ENCODE peak calls at places on chromosomes 5 and 9, in five cellular contexts. I, E, Z, H and N are unnamed samples.

GRCh38 chr9:92983984-92984589 is 36.8 kb downstream of the FGD3 start:
- DNase-seq in I (no peak), E (no peak), Z (no peak), H (peak), N (no peak)

GRCh38 chr9:101485873-101486692 is 47.6 kb upstream of the RNF20 start:
- DNase-seq in I (peak), E (peak), Z (no peak), H (peak), N (peak)

GRCh38 chr5:90518666-90519065 is 10.7 kb downstream of the LYSMD3 start:
- DNase-seq in I (no peak), E (no peak), Z (no peak), H (no peak), N (no peak)

GRCh38 chr9:113463418-113464285 is at the start of gene RGS3:
- DNase-seq in I (peak), E (peak), Z (no peak), H (peak), N (peak)

GRCh38 chr5:73673161-73673591 is 47.2 kb downstream of the ARHGEF28 start:
- DNase-seq in I (no peak), E (no peak), Z (peak), H (no peak), N (no peak)

GRCh38 chr9:122961139-122961538 is 20.3 kb downstream of the RABGAP1 start:
- DNase-seq in I (no peak), E (no peak), Z (no peak), H (no peak), N (no peak)

GRCh38 chr5:152332696-152333095 is 72.4 kb downstream of the NMUR2 start:
- DNase-seq in I (no peak), E (peak), Z (no peak), H (no peak), N (no peak)

GRCh38 chr5:151870820-151871219 is 53.8 kb downstream of the GLRA1 start:
- DNase-seq in I (no peak), E (no peak), Z (no peak), H (no peak), N (no peak)

GRCh38 chr9:89603629-89604462 is 966 bp upstream of the GADD45G start:
- DNase-seq in I (peak), E (peak), Z (peak), H (no peak), N (peak)

GRCh38 chr5:59724482-59725392 is 168.8 kb downstream of the PDE4D start:
- DNase-seq in I (no peak), E (no peak), Z (peak), H (peak), N (no peak)

GRCh38 chr5:132483661-132484385 is 6.8 kb downstream of the IRF1 start:
- DNase-seq in I (no peak), E (no peak), Z (no peak), H (no peak), N (no peak)

GRCh38 chr5:107085572-107085971 is 585.2 kb downstream of the EFNA5 start:
- DNase-seq in I (no peak), E (no peak), Z (no peak), H (no peak), N (no peak)

GRCh38 chr5:92265804-92266203 is 882.7 kb upstream of the ARRDC3 start:
- DNase-seq in I (no peak), E (no peak), Z (no peak), H (no peak), N (no peak)

GRCh38 chr5:57128325-57128724 is 45.5 kb upstream of the GPBP1 start:
- DNase-seq in I (no peak), E (no peak), Z (no peak), H (no peak), N (no peak)

GRCh38 chr5:120405923-120406322 is 58.2 kb upstream of the PRR16 start:
- DNase-seq in I (no peak), E (no peak), Z (no peak), H (no peak), N (no peak)

GRCh38 chr5:79578876-79579275 is 33.4 kb upstream of the TENT2 start:
- DNase-seq in I (no peak), E (no peak), Z (no peak), H (no peak), N (no peak)

GRCh38 chr5:93076096-93076495 is 504.9 kb downstream of the NR2F1-AS1 start:
- DNase-seq in I (no peak), E (no peak), Z (no peak), H (no peak), N (no peak)

GRCh38 chr9:135251996-135252760 is 164.7 kb downstream of the OLFM1 start:
- DNase-seq in I (peak), E (no peak), Z (no peak), H (no peak), N (peak)

GRCh38 chr9:127960410-127961165 is 20.2 kb downstream of the EEIG1 start:
- DNase-seq in I (no peak), E (no peak), Z (no peak), H (no peak), N (no peak)

GRCh38 chr5:31757813-31758212 is 118.9 kb downstream of the PDZD2 start:
- DNase-seq in I (no peak), E (no peak), Z (no peak), H (no peak), N (no peak)

GRCh38 chr5:20974423-20974822 is 986.4 kb upstream of the CDH18 start:
- DNase-seq in I (no peak), E (no peak), Z (no peak), H (no peak), N (no peak)

GRCh38 chr5:37846786-37847310 is 7.0 kb upstream of the GDNF start:
- DNase-seq in I (no peak), E (no peak), Z (no peak), H (no peak), N (no peak)

GRCh38 chr9:134597041-134597913 is 44.3 kb upstream of the COL5A1 start:
- DNase-seq in I (no peak), E (peak), Z (no peak), H (no peak), N (no peak)

DNA sequence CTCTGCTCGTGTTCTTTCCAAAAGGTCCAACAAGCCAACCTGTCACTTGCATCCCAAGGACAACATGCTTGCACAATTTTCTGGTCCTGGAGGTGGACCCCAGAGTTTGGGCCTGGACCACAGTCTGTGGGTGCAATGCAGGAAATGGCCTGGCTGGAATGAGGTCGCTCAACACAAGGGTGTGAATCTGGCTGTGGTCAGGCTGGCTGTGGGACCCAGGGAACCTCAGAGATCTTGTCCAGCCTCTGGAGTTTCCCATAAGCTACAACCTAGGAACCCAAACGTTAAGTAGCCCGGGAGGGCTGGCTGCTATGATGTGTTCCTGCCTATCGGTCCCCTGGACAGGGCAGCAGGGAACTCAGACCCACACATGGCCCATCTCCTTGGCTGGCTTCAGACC is 15.4 kb downstream of the TBC1D9B start:
- DNase-seq in I (no peak), E (peak), Z (no peak), H (no peak), N (no peak)
- H3K27ac ChIP-seq in I (no peak), E (no peak), Z (no peak), H (no peak), N (no peak)

DNA sequence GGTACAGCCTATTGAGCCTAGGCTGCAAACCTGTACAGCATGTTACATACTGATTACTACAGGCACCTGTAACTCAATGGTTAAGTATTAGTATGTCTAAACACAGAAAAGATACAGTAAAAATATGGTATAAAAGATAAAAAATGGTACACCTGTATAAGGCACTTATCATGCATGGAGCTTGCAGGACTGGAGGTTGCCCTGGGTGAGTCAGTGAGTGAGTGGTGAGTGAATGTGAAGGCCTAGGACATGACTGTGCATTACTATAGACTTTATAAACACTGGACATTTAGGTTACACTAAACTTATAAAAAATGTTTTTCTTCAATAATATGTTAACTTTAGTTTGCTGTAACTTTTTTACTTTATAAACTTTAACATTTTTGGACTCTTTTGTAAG is 171.3 kb downstream of the SLC28A3 start:
- DNase-seq in I (no peak), E (no peak), Z (no peak), H (no peak), N (no peak)
- H3K27ac ChIP-seq in I (peak), E (no peak), Z (no peak), H (no peak), N (no peak)

DNA sequence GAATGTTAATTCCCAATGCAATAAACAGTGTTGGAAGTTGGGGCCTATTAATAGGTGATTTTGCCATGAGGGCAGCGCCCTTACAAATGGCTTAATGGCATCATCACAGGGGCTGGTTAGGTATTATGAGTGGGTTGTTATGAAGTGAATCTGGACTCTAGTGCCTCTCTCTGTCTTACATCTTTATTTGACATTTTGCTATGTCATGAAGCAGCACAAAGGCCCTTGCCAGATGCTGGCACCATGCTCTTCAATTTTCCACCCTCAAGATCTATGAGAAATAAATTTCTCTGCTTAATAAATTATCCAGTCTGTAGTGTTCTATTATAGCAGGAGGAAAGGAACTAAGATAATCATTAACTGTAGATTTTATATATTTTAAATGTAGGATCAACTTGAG is 1098.7 kb upstream of the NUDT12 start:
- DNase-seq in I (no peak), E (no peak), Z (no peak), H (no peak), N (no peak)
- H3K27ac ChIP-seq in I (no peak), E (no peak), Z (no peak), H (no peak), N (no peak)

DNA sequence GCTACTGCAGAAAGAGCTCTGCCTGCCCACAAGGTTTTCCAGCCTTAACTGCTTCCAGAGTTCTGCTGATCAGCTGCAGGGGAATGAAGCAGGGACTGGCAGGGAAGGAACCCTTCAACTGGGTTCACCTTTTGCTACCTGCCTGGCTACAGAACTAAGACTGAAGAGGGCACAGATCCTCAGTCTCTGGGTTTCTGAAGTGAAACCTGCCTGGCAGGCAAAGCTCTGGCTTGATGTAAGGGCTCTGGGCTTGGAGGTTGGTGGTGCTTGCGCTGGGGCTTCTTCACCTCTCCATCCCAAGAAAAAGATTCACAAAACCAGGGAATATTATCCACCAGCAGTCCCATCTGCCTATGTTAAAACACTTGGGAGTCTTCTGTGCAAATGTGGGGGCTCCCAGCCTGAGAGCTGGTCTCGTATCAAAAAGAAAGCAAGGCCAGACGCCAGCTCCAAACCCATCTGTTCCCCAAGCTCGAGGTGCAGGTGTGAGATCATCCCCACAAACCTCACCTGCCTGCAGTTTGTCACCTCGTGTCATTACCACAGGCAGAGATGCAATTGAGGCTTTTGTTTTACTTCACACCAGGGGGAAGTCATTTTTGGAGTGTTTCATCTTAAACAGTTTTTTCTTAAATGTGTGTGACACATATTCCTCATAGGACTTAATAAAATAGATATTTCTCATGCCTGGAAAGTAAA is 58.3 kb downstream of the BNC2 start:
- DNase-seq in I (no peak), E (no peak), Z (no peak), H (no peak), N (no peak)
- H3K27ac ChIP-seq in I (no peak), E (no peak), Z (no peak), H (no peak), N (no peak)

GRCh38 chr9:4793412-4794005 is 765 bp downstream of the RCL1 start:
- DNase-seq in I (no peak), E (no peak), Z (no peak), H (no peak), N (no peak)

GRCh38 chr9:4796530-4796929 is 3.8 kb downstream of the RCL1 start:
- DNase-seq in I (no peak), E (no peak), Z (no peak), H (no peak), N (no peak)

GRCh38 chr9:4799775-4800174 is 7.0 kb downstream of the RCL1 start:
- DNase-seq in I (no peak), E (no peak), Z (no peak), H (no peak), N (no peak)

GRCh38 chr9:4798281-4798680 is 5.5 kb downstream of the RCL1 start:
- DNase-seq in I (no peak), E (no peak), Z (no peak), H (no peak), N (no peak)

DNA sequence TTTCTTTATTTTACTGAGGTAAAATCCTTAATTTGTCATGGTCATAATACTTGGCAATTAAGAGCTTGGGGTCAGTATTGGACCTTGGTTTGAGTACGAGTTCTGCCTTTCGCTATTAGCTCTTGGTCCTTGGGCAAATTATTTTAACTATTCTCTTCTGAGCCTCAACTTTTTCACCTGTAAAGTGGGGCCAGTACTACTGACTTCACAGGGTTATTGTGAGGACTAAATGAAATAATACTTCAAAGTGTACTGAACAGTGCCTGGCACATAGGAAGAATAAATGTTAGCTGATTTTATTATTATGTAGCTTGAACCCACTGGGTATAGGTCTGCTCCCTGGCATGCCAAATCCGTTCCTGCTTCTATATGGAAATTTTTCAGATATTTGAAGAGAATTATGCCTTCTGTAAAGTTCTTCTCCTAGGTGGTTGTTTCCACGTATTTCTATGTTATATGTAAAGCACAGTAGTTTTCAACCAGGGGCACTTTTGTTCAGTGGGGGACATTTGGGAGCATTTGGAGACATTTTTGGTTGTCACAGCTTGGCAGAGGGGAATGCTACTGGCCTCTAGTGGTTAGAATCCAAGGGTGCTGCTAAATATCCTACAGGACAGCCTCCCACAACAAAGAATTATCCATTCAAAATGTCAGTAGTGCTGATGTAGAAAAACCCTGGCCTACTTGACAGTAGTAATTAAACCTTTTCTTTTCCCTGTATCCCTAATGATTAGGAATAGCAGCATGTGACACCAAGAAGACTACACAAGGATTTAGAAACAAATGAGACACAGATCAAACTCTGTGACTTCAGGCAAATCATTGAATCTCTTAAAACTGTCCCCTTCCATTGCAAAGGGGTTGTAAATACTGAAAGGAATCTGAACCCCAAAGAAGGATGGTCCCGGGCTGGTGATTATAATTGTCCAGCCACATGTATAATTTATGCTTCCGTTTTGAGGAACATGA is 4.5 kb downstream of the RCL1 start:
- DNase-seq in I (no peak), E (no peak), Z (peak), H (peak), N (no peak)
- H3K27ac ChIP-seq in I (peak), E (no peak), Z (peak), H (no peak), N (no peak)